ENCODE peak calls at places on chromosomes 16 and 17, in four cellular contexts. L is IMR-90, N is GM12878, E is K562. I is an unnamed sample.
A peak's percentile ranks its signal among the peaks of the same experiment; 100 is the strongest.

GRCh38 chr16:1941162-1941923 is 1.7 kb downstream of the MSRB1 start:
- DNase-seq in L (no peak), N (no peak), E (peak; percentile 75), I (no peak)

GRCh38 chr17:80811181-80812105 is 180.2 kb upstream of the CHMP6 start:
- DNase-seq in L (no peak), N (no peak), E (no peak), I (no peak)

GRCh38 chr17:74759243-74759801 is 10.9 kb downstream of the NHERF1 start:
- DNase-seq in L (no peak), N (no peak), E (no peak), I (no peak)

GRCh38 chr16:22641030-22641671 is 130.5 kb downstream of the NPIPB5 start:
- DNase-seq in L (peak; percentile 49), N (no peak), E (no peak), I (peak; percentile 37)

GRCh38 chr16:57724541-57724940 is 11.0 kb upstream of the KATNB1 start:
- DNase-seq in L (no peak), N (no peak), E (no peak), I (no peak)

GRCh38 chr16:53041196-53041977 is 11.3 kb downstream of the CHD9NB start:
- DNase-seq in L (peak; percentile 5), N (no peak), E (no peak), I (peak; percentile 74)

GRCh38 chr17:81740395-81740961 is 28.4 kb downstream of the SLC25A10 start:
- DNase-seq in L (no peak), N (no peak), E (peak; percentile 41), I (peak; percentile 58)

GRCh38 chr16:84196727-84197486 is 6.0 kb downstream of the ADAD2 start:
- DNase-seq in L (no peak), N (no peak), E (no peak), I (no peak)

GRCh38 chr17:27818311-27819170 is 18.2 kb upstream of the NOS2 start:
- DNase-seq in L (no peak), N (no peak), E (no peak), I (peak; percentile 40)

GRCh38 chr16:56278196-56278855 is 87.0 kb downstream of the GNAO1 start:
- DNase-seq in L (no peak), N (no peak), E (peak; percentile 46), I (no peak)

GRCh38 chr16:72963508-72963907 is 84.4 kb downstream of the ZFHX3 start:
- DNase-seq in L (no peak), N (no peak), E (no peak), I (no peak)

GRCh38 chr17:45282683-45283644 is 21.1 kb upstream of the SPATA32 start:
- DNase-seq in L (peak; percentile 88), N (no peak), E (no peak), I (no peak)

GRCh38 chr17:64080174-64080618 is 49.7 kb downstream of the ERN1 start:
- DNase-seq in L (no peak), N (no peak), E (no peak), I (no peak)

GRCh38 chr16:3728424-3729160 is 11.3 kb upstream of the TRAP1 start:
- DNase-seq in L (no peak), N (no peak), E (no peak), I (no peak)

GRCh38 chr16:55155815-55156214 is 168.2 kb upstream of the IRX6 start:
- DNase-seq in L (no peak), N (no peak), E (peak; percentile 46), I (no peak)

GRCh38 chr17:40960144-40960543 is 6.6 kb downstream of the KRT39 start:
- DNase-seq in L (peak; percentile 51), N (no peak), E (no peak), I (no peak)

GRCh38 chr17:72311004-72311403 is 190.2 kb downstream of the SOX9 start:
- DNase-seq in L (no peak), N (peak; percentile 23), E (no peak), I (no peak)

GRCh38 chr17:33072421-33073175 is 81.0 kb downstream of the SPACA3 start:
- DNase-seq in L (no peak), N (no peak), E (no peak), I (no peak)

GRCh38 chr17:28147026-28147425 is 104.5 kb downstream of the NLK start:
- DNase-seq in L (peak; percentile 56), N (no peak), E (no peak), I (peak; percentile 39)

GRCh38 chr17:76189247-76189646 is 48.2 kb upstream of the FOXJ1 start:
- DNase-seq in L (no peak), N (no peak), E (no peak), I (no peak)

GRCh38 chr17:21263351-21263750 is 10.1 kb upstream of the NATD1 start:
- DNase-seq in L (peak; percentile 67), N (no peak), E (no peak), I (no peak)

GRCh38 chr17:56908061-56908542 is 5.7 kb downstream of the TRIM25 start:
- DNase-seq in L (no peak), N (peak; percentile 60), E (no peak), I (no peak)

GRCh38 chr16:20905576-20905975 is 5.0 kb downstream of the LYRM1 start:
- DNase-seq in L (peak; percentile 16), N (no peak), E (no peak), I (peak; percentile 43)

GRCh38 chr16:57023541-57024249 is 34.3 kb downstream of the NLRC5 start:
- DNase-seq in L (no peak), N (no peak), E (no peak), I (no peak)

GRCh38 chr17:75774471-75774987 is 9.5 kb upstream of the GALK1 start:
- DNase-seq in L (no peak), N (no peak), E (no peak), I (no peak)

GRCh38 chr17:38617074-38617860 is 11.5 kb upstream of the SRCIN1 start:
- DNase-seq in L (no peak), N (no peak), E (no peak), I (no peak)

GRCh38 chr17:41547378-41547841 is 19.3 kb upstream of the KRT19 start:
- DNase-seq in L (no peak), N (no peak), E (no peak), I (no peak)

GRCh38 chr17:41620583-41621434 is 3.6 kb downstream of the KRT17 start:
- DNase-seq in L (no peak), N (no peak), E (no peak), I (no peak)

GRCh38 chr17:60720763-60721531 is 43.3 kb downstream of the BCAS3 start:
- DNase-seq in L (peak; percentile 81), N (peak; percentile 24), E (peak; percentile 58), I (peak; percentile 68)

DNA sequence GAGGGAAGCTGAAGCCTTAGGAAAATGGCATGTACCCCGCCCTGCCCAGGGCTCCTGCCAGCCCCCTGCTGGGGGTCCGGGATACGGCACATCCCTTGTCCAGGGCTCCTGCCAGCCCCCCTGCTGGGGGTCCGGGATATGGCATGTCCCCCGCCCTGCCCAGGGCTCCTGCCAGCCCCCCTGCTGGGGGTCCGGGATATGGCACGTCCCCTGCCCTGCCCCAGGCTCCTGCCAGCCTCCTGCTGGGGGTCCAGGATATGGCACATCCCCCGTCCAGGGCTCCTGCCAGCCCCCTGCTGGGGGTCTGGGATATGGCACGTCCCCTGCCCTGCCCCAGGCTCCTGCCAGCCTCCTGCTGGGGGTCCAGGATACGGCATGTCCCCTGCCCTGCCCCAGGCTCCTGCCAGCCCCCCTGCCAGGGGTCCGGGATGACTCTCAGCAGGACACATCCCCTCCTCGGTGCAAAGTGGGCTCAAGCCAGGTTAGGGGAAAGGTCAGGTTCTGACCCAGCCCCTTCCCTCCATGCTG is 43.2 kb downstream of the RPH3AL start:
- DNase-seq in L (no peak), N (no peak), E (peak; percentile 78), I (peak; percentile 48)
- TF ChIP-seq CTCF in L (peak; percentile 55), N (peak; percentile 35), E (peak; percentile 97), I (peak; percentile 97)

GRCh38 chr17:83079766-83080616 is 582 bp downstream of the METRNL start:
- DNase-seq in L (no peak), N (no peak), E (peak; percentile 61), I (no peak)
- TF ChIP-seq FOS in L (no peak), N (no peak), E (no peak), I (no peak)

GRCh38 chr16:9013508-9013864 is 49.8 kb upstream of the USP7 start:
- DNase-seq in L (no peak), N (no peak), E (no peak), I (no peak)
- H3K4me2 ChIP-seq in L (no peak overlapping the region), N (no peak overlapping the region), E (no peak overlapping the region), I (no peak overlapping the region)

GRCh38 chr17:16352303-16352837 is 899 bp downstream of the CENPV start:
- DNase-seq in L (peak; percentile 30), N (no peak), E (peak; percentile 38), I (peak; percentile 53)

GRCh38 chr17:16351831-16352230 is 1.4 kb downstream of the CENPV start:
- DNase-seq in L (peak; percentile 75), N (no peak), E (no peak), I (no peak)

GRCh38 chr17:16353702-16354174 is 469 bp upstream of the CENPV start:
- DNase-seq in L (no peak), N (no peak), E (no peak), I (no peak)

GRCh38 chr17:16354585-16354984 is 1.3 kb upstream of the CENPV start:
- DNase-seq in L (no peak), N (no peak), E (no peak), I (no peak)

DNA sequence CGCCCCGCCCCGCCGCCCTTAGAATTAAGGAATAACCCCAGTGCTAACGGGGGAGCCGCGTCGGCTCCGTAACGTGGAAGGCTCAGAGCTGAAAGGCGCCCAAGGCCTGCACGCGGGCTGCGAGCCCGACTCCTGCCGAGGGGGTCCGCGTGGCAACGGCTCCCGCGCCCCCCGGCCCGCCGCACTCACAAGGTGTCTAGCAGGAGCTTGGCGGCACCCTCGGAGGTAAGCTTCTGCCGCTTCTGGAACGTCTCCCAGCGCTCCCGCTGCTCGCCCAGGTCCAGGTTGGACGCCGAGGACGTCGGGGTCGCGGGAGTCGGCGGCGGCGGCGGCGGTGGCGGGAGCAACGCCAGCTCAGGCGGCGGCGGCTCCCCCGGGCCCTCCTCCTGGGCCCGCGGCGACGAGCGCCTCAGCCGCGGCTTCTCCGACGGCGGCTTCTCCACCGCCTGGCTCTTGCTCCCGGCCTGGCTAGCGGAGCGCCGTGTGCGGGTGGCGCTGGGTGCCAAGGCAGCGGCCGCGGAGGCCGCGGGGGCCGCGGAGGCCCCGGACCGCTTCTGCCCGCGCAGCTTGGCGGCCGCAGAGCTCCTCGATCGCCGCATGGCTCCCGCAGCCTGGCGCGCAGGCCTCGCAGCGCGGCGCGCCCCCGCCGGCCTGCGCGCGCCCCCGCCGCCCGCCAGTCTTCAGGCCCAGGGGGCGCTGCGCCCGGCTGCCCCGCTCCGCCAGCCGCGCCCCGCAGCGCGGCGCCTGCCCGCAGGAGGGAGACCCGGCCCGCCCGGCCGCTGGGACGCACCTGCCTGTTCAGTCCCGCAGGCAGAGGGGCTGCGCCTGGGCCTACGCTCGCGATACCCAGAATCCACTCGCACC is at the start of gene CENPV:
- DNase-seq in L (peak; percentile 34), N (no peak), E (peak; percentile 82), I (peak; percentile 54)
- TF ChIP-seq CTCF in L (peak; percentile 37), N (peak; percentile 36), E (peak; percentile 47), I (peak; percentile 9)

DNA sequence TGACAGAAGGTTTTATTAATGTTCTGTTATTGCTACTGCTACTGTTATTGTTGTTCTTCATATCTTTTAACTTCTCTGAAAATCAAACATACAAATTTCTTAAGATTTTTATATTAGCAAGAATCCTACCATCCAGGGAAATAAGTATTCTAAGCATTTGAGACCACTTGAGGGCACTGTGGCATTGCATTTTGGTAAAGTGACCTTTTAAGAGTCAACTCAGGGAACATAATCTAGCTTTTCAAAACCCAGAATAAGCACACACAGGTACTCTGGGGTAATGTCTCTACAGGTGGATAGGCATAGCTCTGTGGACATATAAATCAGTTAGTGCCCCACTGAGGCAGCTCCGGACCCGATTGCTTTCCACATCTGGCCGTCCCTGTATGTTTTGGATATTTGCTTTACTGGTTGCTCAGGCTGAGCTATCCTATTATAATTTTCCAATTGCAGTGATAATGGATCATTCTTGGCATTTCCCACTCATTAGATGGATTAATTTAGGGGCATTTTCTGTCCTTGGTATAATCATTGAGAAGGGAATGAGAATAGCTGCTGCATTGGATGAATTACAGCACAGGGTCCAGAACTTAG is 1425.1 kb upstream of the CDH8 start:
- DNase-seq in L (peak; percentile 44), N (no peak), E (no peak), I (peak; percentile 72)
- TF ChIP-seq FOS in L (no peak), N (no peak), E (no peak), I (no peak)

I was measured in endothelial cell of umbilical vein.